ENCODE peak calls at places on chromosomes 7 and 10, in five cellular contexts. M, J, N, F and X are unnamed samples.

GRCh38 chr7:8362723-8363369 is 70.6 kb upstream of the NXPH1 start:
- DNase-seq in N (no peak), F (no peak), M (no peak), J (no peak), X (no peak)

GRCh38 chr7:22317632-22318031 is 39.3 kb downstream of the RAPGEF5 start:
- DNase-seq in N (no peak), M (no peak), J (no peak), F (no peak), X (no peak)

GRCh38 chr7:102843850-102844249 is 69.0 kb upstream of the LRRC17 start:
- DNase-seq in J (no peak), M (no peak), N (no peak), F (no peak), X (no peak)

GRCh38 chr10:5292196-5292735 is 72.5 kb upstream of the UCN3 start:
- DNase-seq in J (no peak), F (peak; percentile 55), M (no peak), N (no peak), X (no peak)

GRCh38 chr10:44948713-44949112 is 10.9 kb upstream of the RASSF4 start:
- DNase-seq in M (no peak), F (no peak), J (no peak), N (no peak), X (no peak)

GRCh38 chr7:28937103-28937502 is 21.0 kb downstream of the TRIL start:
- DNase-seq in M (no peak), J (no peak), N (no peak), F (no peak), X (no peak)

GRCh38 chr7:27182861-27183681 is 2.0 kb downstream of the HOXA11 start:
- DNase-seq in F (no peak), M (peak; percentile 73), N (no peak), J (no peak), X (no peak)

GRCh38 chr10:42801135-42801534 is 18.5 kb downstream of the BMS1 start:
- DNase-seq in M (no peak), F (no peak), N (no peak), J (no peak), X (no peak)

GRCh38 chr10:13690281-13690825 is 103.6 kb downstream of the PRPF18 start:
- DNase-seq in J (no peak), N (no peak), M (no peak), F (no peak), X (no peak)

GRCh38 chr7:88306590-88307048 is at the start of gene STEAP4:
- DNase-seq in J (no peak), N (peak; percentile 21), F (no peak), M (peak; percentile 88), X (peak; percentile 9)

GRCh38 chr7:20647908-20648776 is 32.7 kb downstream of the ABCB5 start:
- DNase-seq in N (no peak), J (peak; percentile 64), F (peak; percentile 6), M (no peak), X (no peak)

GRCh38 chr10:4770766-4771553 is 55.0 kb upstream of the AKR1E2 start:
- DNase-seq in M (no peak), N (no peak), F (no peak), J (no peak), X (no peak)

GRCh38 chr7:105748701-105749100 is 127.7 kb downstream of the ATXN7L1 start:
- DNase-seq in N (no peak), M (no peak), F (no peak), J (no peak), X (no peak)

GRCh38 chr10:86944031-86944419 is 13.4 kb downstream of the MMRN2 start:
- DNase-seq in F (no peak), N (no peak), J (no peak), M (no peak), X (no peak)

GRCh38 chr10:104080762-104081161 is 4.9 kb downstream of the COL17A1 start:
- DNase-seq in F (peak; percentile 87), J (peak; percentile 55), M (no peak), N (peak; percentile 11), X (peak; percentile 14)

GRCh38 chr7:67553378-67553777 is 556.7 kb downstream of the TYW1 start:
- DNase-seq in F (no peak), N (no peak), J (no peak), M (no peak), X (no peak)

GRCh38 chr10:102775973-102776669 is 32.4 kb downstream of the WBP1L start:
- DNase-seq in J (peak; percentile 65), M (peak; percentile 90), N (peak; percentile 71), F (no peak), X (peak; percentile 78)

GRCh38 chr10:130497056-130498010 is 361.1 kb downstream of the GLRX3 start:
- DNase-seq in M (no peak), N (no peak), F (no peak), J (no peak), X (no peak)

GRCh38 chr7:130897515-130898419 is 163.8 kb upstream of the KLF14 start:
- DNase-seq in J (no peak), N (no peak), M (no peak), F (no peak), X (no peak)

GRCh38 chr10:132397671-132398565 is 918 bp downstream of the PWWP2B start:
- DNase-seq in F (no peak), M (no peak), J (no peak), N (no peak), X (no peak)

GRCh38 chr7:84149573-84149972 is 45.0 kb downstream of the SEMA3A start:
- DNase-seq in N (no peak), F (no peak), M (no peak), J (peak; percentile 7), X (no peak)

GRCh38 chr7:92717601-92717981 is 118.8 kb downstream of the CDK6 start:
- DNase-seq in N (no peak), M (no peak), F (no peak), J (no peak), X (no peak)

GRCh38 chr7:22559829-22560489 is 60.0 kb upstream of the STEAP1B start:
- DNase-seq in J (peak; percentile 74), F (peak; percentile 73), N (peak; percentile 80), M (peak; percentile 83), X (peak; percentile 57)

GRCh38 chr10:47412177-47412730 is 28.2 kb upstream of the ZNF488 start:
- DNase-seq in F (no peak), J (no peak), M (no peak), N (no peak), X (no peak)